ENCODE peak calls at places on chromosome 3, in six cellular contexts. X is K562, R is SK-N-SH, T is H1, L is HepG2, K is GM12878. I is an unnamed sample.

GRCh38 chr3:62011667-62012066 is 361.7 kb downstream of the FEZF2 start:
- DNase-seq in T (no peak), K (no peak), L (no peak), R (no peak), X (no peak), I (no peak)

GRCh38 chr3:191290311-191291025 is 38.7 kb upstream of the CCDC50 start:
- DNase-seq in K (no peak), R (no peak), X (no peak), T (no peak), L (no peak), I (no peak)

GRCh38 chr3:119609301-119609700 is 11.6 kb downstream of the PLA1A start:
- DNase-seq in K (no peak), X (no peak), L (no peak), R (no peak), T (no peak), I (no peak)

GRCh38 chr3:64798316-64798715 is 110.5 kb upstream of the ADAMTS9 start:
- DNase-seq in T (no peak), X (no peak), R (no peak), K (no peak), L (no peak), I (no peak)

GRCh38 chr3:196198771-196199753 is 12.1 kb downstream of the ZDHHC19 start:
- DNase-seq in X (no peak), T (no peak), K (no peak), L (peak), R (no peak), I (no peak)

GRCh38 chr3:16407365-16407764 is 106.1 kb downstream of the RFTN1 start:
- DNase-seq in K (no peak), T (no peak), X (no peak), L (no peak), R (no peak), I (no peak)

GRCh38 chr3:110900583-110900982 is 171.0 kb upstream of the NECTIN3 start:
- DNase-seq in X (no peak), R (no peak), K (no peak), T (no peak), L (no peak), I (no peak)

GRCh38 chr3:87001699-87002098 is 10.8 kb upstream of the VGLL3 start:
- DNase-seq in T (no peak), X (no peak), L (no peak), K (no peak), R (no peak), I (no peak)

GRCh38 chr3:23646201-23646955 is 159.4 kb upstream of the UBE2E1 start:
- DNase-seq in K (no peak), X (no peak), T (no peak), L (no peak), R (peak), I (no peak)
- TF ChIP-seq POLR2AphosphoS5 in K (no peak), X (no peak), T (no peak), L (no peak), R (no peak), I (no peak)

DNA sequence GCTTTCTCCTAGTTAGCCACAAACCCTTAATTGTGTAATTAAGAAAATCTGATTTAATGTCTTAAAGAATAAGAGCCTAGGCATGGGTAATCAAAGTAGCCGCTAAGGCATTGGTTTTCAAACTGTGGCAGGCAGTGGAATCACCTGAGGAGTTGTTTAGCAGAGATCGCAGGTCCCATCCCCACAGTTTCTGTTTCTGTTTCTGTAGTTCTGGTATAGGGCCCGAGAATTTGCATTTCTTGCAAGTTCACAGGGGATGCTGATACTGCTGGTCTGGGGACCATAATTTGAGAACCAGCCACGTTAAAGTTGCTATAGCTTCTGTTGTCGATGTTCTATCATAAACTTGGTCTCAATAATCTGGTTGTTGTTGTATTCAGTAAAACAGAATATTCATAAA is 204.3 kb downstream of the ALCAM start:
- DNase-seq in K (no peak), R (no peak), L (no peak), T (no peak), X (no peak), I (no peak)
- TF ChIP-seq GABPA in K (no peak), R (no peak), L (no peak), T (no peak), X (no peak), I (no peak)

DNA sequence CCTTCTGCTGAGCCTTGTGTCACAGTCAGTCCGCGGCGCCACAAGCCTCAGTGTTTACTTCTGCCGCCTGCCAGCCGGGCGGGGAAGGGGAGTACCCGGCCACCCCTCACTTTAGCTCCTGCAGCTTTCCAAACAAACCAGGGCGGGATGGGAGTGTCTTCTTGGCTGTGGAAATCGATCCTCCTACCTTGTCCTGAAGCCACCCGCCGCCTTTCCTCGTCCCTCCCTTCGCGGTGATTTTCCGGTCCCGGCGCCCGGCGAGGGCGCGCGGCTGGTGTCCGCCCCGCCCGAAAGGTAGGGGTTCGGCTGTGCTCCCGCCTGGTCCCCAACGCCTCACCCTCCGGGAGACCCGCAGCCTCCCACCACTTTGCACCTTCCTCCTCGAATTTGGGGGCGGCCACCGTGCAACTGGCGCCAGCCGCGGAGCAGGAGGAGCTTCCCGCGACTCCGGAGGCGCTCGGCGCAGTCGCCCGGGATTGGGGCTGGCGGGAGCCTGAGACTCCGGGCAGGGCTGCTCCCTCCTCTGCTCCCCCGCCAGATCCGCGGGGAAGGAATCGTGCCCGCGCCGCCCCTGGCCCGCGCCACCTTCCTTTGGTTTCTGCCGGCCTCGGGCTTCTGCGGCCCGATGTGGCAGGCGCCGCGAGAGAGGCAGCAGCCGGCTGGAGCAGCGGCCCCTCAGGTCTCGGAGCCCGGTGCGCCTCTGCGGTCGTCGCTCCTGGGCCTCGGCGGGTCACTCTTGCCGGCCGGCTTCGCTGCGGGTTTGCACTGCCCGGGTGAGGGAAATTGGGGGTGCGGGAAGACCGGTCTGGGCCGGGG is 30.7 kb upstream of the ST3GAL6 start:
- DNase-seq in K (no peak), L (peak), X (no peak), R (peak), T (peak), I (no peak)
- TF ChIP-seq POLR2AphosphoS5 in K (peak), L (peak), X (no peak), R (peak), T (peak), I (peak)

DNA sequence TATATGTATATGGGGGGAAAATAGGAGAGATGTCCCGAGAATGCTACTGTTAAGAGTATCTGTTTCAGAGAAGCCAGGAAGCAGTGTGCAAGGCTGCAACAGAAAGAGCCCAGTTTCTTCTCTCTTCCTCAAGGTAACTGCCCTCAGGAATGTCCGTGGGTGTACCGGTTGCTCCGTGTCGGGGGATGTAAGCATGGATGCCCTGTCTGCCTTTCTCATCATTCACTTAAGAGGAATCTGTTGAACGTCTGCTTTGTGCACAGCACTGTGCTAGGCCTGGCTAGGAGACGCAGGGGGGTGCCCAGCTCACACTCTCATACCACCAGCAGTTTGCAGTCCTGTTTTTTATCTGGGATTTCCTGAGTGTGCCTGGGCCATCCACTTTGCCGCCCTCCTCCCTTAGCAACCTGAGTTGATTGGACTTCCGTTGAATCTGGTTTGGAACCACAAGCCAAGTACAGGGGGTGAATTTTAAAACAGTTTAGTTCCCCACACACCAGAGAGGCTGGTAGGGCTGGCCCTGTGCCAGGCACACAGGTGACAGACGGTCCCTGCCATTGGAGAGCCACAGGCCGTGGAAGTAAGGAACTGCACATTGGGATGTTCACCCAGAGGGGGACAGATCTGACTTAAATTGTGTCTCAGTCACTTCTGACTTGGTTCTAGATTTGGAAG is 11.2 kb downstream of the BOC start:
- DNase-seq in T (no peak), L (no peak), X (no peak), K (no peak), R (peak), I (no peak)
- TF ChIP-seq GABPA in T (no peak), L (no peak), X (no peak), K (no peak), R (no peak), I (no peak)

DNA sequence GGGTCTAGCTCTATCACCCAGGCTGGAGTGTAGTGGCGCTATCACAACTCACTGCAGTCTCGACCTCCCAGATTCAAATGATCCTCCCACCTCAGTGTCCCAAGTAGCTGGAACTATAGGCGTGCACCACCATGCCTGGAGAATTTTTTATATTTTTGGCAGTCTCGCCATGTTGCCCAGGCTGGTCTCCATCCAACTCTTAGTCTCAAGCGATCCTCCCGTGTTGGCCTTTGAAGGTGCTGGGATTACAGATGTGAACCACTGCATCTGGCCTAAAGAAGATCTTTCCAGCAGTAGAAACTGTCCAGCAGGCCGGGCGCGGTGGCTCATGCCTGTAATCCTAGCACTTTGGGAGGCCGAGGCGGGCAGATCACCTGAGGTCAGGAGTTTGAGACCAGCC is 55.2 kb upstream of the NR2C2 start:
- DNase-seq in X (no peak), R (no peak), K (no peak), T (no peak), L (no peak), I (no peak)
- TF ChIP-seq POLR2AphosphoS5 in X (no peak), R (no peak), K (no peak), T (no peak), L (no peak), I (no peak)

GRCh38 chr3:39808467-39809180 is 785 bp upstream of the MYRIP start:
- DNase-seq in X (no peak), K (no peak), L (peak), T (peak), R (peak), I (no peak)

GRCh38 chr3:39806820-39807219 is 2.6 kb upstream of the MYRIP start:
- DNase-seq in X (no peak), R (no peak), K (no peak), L (no peak), T (no peak), I (no peak)

GRCh38 chr3:39805650-39806049 is 3.8 kb upstream of the MYRIP start:
- DNase-seq in R (no peak), K (no peak), L (peak), X (no peak), T (no peak), I (no peak)

GRCh38 chr3:39803956-39804355 is 5.5 kb upstream of the MYRIP start:
- DNase-seq in L (no peak), X (no peak), R (no peak), K (no peak), T (no peak), I (no peak)

GRCh38 chr3:39804951-39805350 is 4.5 kb upstream of the MYRIP start:
- DNase-seq in L (no peak), R (no peak), X (no peak), K (no peak), T (no peak), I (no peak)
- TF ChIP-seq GABPA in L (no peak), R (no peak), X (no peak), K (no peak), T (no peak), I (no peak)

GRCh38 chr3:47910777-47911440 is 105.3 kb downstream of the MAP4 start:
- DNase-seq in L (peak), T (no peak), K (no peak), R (peak), X (peak), I (no peak)
- TF ChIP-seq POLR2AphosphoS5 in L (no peak), T (no peak), K (no peak), R (peak), X (peak), I (no peak)